ENCODE peak calls at places on chromosome 21, in six cellular contexts. Z, O, U, T, Y and K are unnamed samples.

GRCh38 chr21:44756416-44757185 is 45.0 kb downstream of the UBE2G2 start:
- DNase-seq in Z (no peak), O (no peak), U (no peak), T (no peak), Y (no peak), K (no peak)

GRCh38 chr21:25097648-25098047 is 509.6 kb downstream of the MRPL39 start:
- DNase-seq in Z (no peak), O (no peak), U (no peak), T (no peak), Y (no peak), K (no peak)

GRCh38 chr21:33039542-33039941 is 13.8 kb downstream of the OLIG2 start:
- DNase-seq in Z (no peak), O (no peak), U (no peak), T (no peak), Y (no peak), K (no peak)

GRCh38 chr21:43861716-43862115 is 3.3 kb upstream of the AGPAT3 start:
- DNase-seq in Z (no peak), O (no peak), U (no peak), T (no peak), Y (no peak), K (no peak)

GRCh38 chr21:35664683-35665082 is 395.6 kb downstream of the SETD4 start:
- DNase-seq in Z (no peak), O (peak), U (no peak), T (no peak), Y (no peak), K (no peak)

GRCh38 chr21:24486973-24487372 is 1120.3 kb downstream of the MRPL39 start:
- DNase-seq in Z (no peak), O (no peak), U (no peak), T (no peak), Y (no peak), K (no peak)

GRCh38 chr21:14673649-14674048 is 127.5 kb upstream of the SAMSN1 start:
- DNase-seq in Z (no peak), O (no peak), U (no peak), T (no peak), Y (no peak), K (no peak)

GRCh38 chr21:44910229-44911065 is 10.3 kb downstream of the ITGB2 start:
- DNase-seq in Z (no peak), O (no peak), U (no peak), T (no peak), Y (no peak), K (no peak)

GRCh38 chr21:27571706-27572105 is 604.8 kb upstream of the ADAMTS5 start:
- DNase-seq in Z (no peak), O (no peak), U (no peak), T (no peak), Y (no peak), K (no peak)

GRCh38 chr21:36232641-36233040 is 76.0 kb downstream of the DOP1B start:
- DNase-seq in Z (no peak), O (no peak), U (no peak), T (no peak), Y (no peak), K (no peak)

GRCh38 chr21:46093668-46094400 is 4.1 kb upstream of the COL6A2 start:
- DNase-seq in Z (no peak), O (no peak), U (no peak), T (no peak), Y (no peak), K (no peak)

GRCh38 chr21:46091631-46092025 is 6.3 kb upstream of the COL6A2 start:
- DNase-seq in Z (no peak), O (no peak), U (no peak), T (no peak), Y (no peak), K (no peak)

GRCh38 chr21:46091118-46091517 is 6.8 kb upstream of the COL6A2 start:
- DNase-seq in Z (no peak), O (no peak), U (no peak), T (no peak), Y (no peak), K (no peak)

GRCh38 chr21:46092811-46093667 is 4.9 kb upstream of the COL6A2 start:
- DNase-seq in Z (no peak), O (no peak), U (no peak), T (no peak), Y (no peak), K (no peak)

DNA sequence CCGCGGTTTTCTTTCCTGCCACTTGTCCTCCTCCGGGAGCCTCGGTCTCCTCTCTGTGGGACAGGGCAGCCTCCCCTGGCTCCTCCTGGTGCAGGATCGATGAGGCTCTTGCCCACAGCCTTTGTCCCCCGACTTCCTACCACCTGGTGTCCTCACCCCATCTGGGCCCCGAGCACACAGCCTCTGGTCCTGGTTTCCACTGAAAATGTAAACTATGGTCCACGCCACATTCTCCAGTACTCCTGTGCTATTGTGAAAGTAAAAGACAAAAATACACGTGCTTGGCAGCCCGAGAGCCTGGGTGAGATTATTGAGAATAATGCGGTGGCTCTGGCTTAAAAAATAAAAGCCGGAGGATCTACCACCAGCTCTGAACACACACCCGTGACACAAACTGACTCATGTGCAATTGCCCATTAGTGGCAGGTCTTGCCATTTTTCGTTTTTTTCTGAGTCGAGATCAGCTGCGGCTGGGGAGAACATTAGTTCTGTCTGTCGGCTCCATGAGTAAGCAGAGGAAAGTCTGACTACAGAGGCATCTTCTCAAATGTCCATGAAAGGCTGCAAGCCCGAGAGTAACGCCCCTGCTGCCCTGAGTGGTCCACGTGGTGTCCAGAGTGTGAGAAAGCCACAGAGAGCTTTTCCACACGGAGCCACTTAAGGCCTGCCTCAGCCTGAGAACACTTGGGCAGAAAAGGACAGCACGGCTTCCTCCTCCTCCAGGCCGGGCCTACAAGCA is 5.7 kb upstream of the COL6A2 start:
- DNase-seq in Z (no peak), O (peak), U (peak), T (no peak), Y (no peak), K (no peak)
- TF ChIP-seq POLR2A in Z (no peak), O (no peak), U (no peak), T (no peak), Y (no peak), K (peak)

GRCh38 chr21:16588433-16588860 is 858.7 kb downstream of the USP25 start:
- DNase-seq in Z (no peak), O (peak), U (peak), T (no peak), Y (peak), K (no peak)
- TF ChIP-seq POLR2A in Z (no peak), O (peak), U (peak), T (no peak), Y (no peak), K (no peak)

GRCh38 chr21:42013338-42013737 is 3.2 kb upstream of the ZBTB21 start:
- DNase-seq in Z (no peak), O (no peak), U (no peak), T (no peak), Y (no peak), K (no peak)
- TF ChIP-seq POLR2A in Z (no peak), O (no peak), U (no peak), T (no peak), Y (no peak), K (no peak)

DNA sequence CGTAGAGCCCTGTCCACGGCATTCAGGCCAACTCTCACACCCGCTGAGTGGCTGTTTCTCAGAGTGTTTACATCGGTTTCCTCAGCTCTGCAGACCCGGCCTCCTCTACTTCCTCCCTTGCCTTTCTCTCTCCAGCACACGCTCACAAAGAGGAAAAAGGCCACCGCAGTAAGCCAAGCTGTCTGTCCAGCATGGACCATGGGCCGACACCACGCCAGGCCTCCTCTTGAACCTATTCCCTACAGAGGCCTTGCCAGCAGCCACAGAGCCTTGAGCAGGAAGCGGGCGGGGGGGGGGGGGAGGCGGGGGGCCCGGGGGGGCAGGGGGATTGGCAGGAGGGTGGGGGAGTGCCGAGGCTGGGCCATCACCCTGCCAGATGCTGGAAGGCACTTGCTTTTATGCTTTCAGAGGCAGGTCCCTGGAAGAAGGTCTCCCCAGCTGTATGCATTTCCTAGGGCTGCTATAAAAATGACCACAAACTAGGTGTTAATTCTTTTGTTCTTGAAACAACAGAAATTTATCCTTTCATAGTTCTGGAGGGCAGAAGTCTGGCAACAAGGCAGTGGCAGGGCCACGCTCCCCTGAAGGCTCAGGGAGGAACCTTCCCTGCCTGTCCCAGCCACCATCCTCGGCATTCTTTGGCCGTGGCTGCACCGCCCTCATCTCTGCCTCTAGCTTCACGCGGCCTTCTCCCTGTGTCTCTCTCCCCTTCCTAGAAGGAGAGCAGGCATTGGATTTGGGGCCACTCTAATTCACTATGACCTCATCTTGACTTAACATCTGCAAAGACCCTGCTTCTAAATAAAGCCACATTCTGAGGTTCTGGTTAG is 178.3 kb downstream of the PSMG1 start:
- DNase-seq in Z (no peak), O (no peak), U (no peak), T (no peak), Y (no peak), K (no peak)
- TF ChIP-seq POLR2A in Z (no peak), O (no peak), U (no peak), T (no peak), Y (no peak), K (no peak)

GRCh38 chr21:46163375-46163774 is 8.0 kb upstream of the FTCD start:
- DNase-seq in Z (no peak), O (no peak), U (no peak), T (no peak), Y (no peak), K (no peak)

GRCh38 chr21:46161180-46161799 is 5.9 kb upstream of the FTCD start:
- DNase-seq in Z (no peak), O (no peak), U (peak), T (no peak), Y (no peak), K (no peak)

GRCh38 chr21:46160563-46161179 is 5.3 kb upstream of the FTCD start:
- DNase-seq in Z (no peak), O (no peak), U (no peak), T (no peak), Y (peak), K (no peak)

GRCh38 chr21:46159841-46160562 is 4.6 kb upstream of the FTCD start:
- DNase-seq in Z (no peak), O (no peak), U (peak), T (no peak), Y (no peak), K (no peak)

GRCh38 chr21:46161800-46162592 is 6.6 kb upstream of the FTCD start:
- DNase-seq in Z (no peak), O (no peak), U (no peak), T (no peak), Y (no peak), K (no peak)
- TF ChIP-seq POLR2A in Z (no peak), O (no peak), U (no peak), T (no peak), Y (no peak), K (no peak)

GRCh38 chr21:21158376-21158918 is 160.2 kb downstream of the NCAM2 start:
- DNase-seq in Z (no peak), O (no peak), U (no peak), T (no peak), Y (no peak), K (no peak)
- TF ChIP-seq POLR2A in Z (no peak), O (no peak), U (no peak), T (no peak), Y (no peak), K (no peak)

GRCh38 chr21:28884481-28884880 is 108.2 kb downstream of the LTN1 start:
- DNase-seq in Z (no peak), O (no peak), U (no peak), T (no peak), Y (no peak), K (no peak)

GRCh38 chr21:28885853-28886177 is 106.9 kb downstream of the LTN1 start:
- DNase-seq in Z (no peak), O (no peak), U (peak), T (no peak), Y (no peak), K (no peak)

GRCh38 chr21:28882345-28882744 is 110.3 kb downstream of the LTN1 start:
- DNase-seq in Z (no peak), O (no peak), U (no peak), T (no peak), Y (no peak), K (no peak)

GRCh38 chr21:28883931-28884330 is 108.7 kb downstream of the LTN1 start:
- DNase-seq in Z (no peak), O (no peak), U (no peak), T (no peak), Y (no peak), K (no peak)

DNA sequence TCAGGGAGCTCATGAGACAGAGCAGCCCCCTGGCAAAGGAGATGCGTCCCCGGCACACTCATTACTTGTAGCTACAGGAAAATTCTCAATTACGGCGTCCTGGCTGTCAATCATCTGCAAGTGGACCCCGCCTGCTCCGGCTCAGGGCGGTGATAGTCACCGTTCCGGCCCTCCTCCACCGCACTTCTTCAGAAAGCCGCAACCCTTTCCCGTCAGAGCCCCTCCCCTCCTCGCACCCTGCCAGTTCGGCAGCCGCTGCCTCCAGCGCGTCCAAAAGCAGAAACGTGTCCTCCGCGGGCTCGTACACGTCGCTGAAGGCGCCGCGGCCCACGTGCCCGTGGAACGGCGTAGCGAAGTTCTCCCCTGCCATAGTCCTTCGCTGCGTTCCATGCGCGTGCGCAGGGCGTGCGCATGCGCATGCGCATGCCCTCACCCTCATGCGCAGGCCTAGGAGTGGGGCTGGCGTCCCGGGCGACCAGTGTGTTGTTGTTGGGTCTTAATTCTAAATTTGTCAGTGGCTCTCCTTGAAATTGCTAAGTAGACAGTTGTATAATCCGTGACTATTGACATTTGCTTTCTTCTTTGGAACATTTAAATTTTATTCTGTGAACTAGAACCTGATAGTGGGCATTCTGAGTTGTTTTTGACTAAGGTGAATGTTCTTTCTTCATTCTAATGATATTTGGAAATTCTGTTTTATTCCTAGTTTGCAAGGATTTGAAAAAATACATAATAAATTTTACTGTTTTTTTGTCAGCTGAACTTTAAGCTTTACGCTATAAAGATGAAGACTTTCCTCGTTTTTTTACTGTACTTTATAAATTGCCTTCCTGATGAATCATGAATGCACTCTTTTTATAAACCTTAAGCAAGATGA is 107.5 kb downstream of the LTN1 start:
- DNase-seq in Z (peak), O (peak), U (peak), T (peak), Y (peak), K (peak)
- TF ChIP-seq POLR2A in Z (peak), O (peak), U (peak), T (peak), Y (peak), K (peak)

GRCh38 chr21:42513985-42514882 is 582 bp downstream of the SLC37A1 start:
- DNase-seq in Z (peak), O (no peak), U (no peak), T (peak), Y (peak), K (no peak)
- TF ChIP-seq POLR2A in Z (peak), O (no peak), U (peak), T (peak), Y (no peak), K (no peak)

GRCh38 chr21:37263827-37264226 is 3.3 kb downstream of the VPS26C start:
- DNase-seq in Z (no peak), O (no peak), U (no peak), T (no peak), Y (no peak), K (no peak)

GRCh38 chr21:37253991-37254390 is 13.1 kb downstream of the VPS26C start:
- DNase-seq in Z (no peak), O (no peak), U (no peak), T (no peak), Y (no peak), K (no peak)

GRCh38 chr21:37259426-37259825 is 7.7 kb downstream of the VPS26C start:
- DNase-seq in Z (no peak), O (no peak), U (no peak), T (no peak), Y (no peak), K (no peak)

GRCh38 chr21:37257526-37257966 is 9.6 kb downstream of the VPS26C start:
- DNase-seq in Z (no peak), O (peak), U (no peak), T (peak), Y (peak), K (no peak)

GRCh38 chr21:37257967-37258877 is 8.9 kb downstream of the VPS26C start:
- DNase-seq in Z (peak), O (peak), U (peak), T (peak), Y (peak), K (no peak)
- TF ChIP-seq POLR2A in Z (peak), O (peak), U (no peak), T (no peak), Y (peak), K (peak)

GRCh38 chr21:21183092-21183491 is 184.9 kb downstream of the NCAM2 start:
- DNase-seq in Z (no peak), O (no peak), U (no peak), T (no peak), Y (no peak), K (no peak)
- TF ChIP-seq POLR2A in Z (no peak), O (no peak), U (no peak), T (no peak), Y (no peak), K (no peak)